ENCODE peak calls at places on chromosomes 16 and 17, in four cellular contexts. K is cardiac muscle cell, T is breast epithelium, M is heart left ventricle. U is an unnamed sample.

GRCh38 chr16:70737377-70738082 is 51.7 kb upstream of the MTSS2 start:
- DNase-seq in M (peak; percentile 86), T (peak; percentile 91), K (peak; percentile 92), U (peak; percentile 82)

GRCh38 chr16:74748042-74748709 is 26.4 kb downstream of the FA2H start:
- DNase-seq in M (no peak), T (no peak), K (no peak), U (no peak)

GRCh38 chr17:82003411-82004381 is 19.0 kb downstream of the CENPX start:
- DNase-seq in K (peak; percentile 96), M (peak; percentile 62), T (peak; percentile 86), U (peak; percentile 77)

GRCh38 chr17:59427996-59428395 is 96.5 kb downstream of the YPEL2 start:
- DNase-seq in T (no peak), M (no peak), K (peak; percentile 59), U (no peak)

GRCh38 chr16:549544-550263 is 10.5 kb upstream of the PRR35 start:
- DNase-seq in K (no peak), M (no peak), T (no peak), U (no peak)

GRCh38 chr17:45031231-45032149 is 19.9 kb downstream of the DCAKD start:
- DNase-seq in M (no peak), K (peak; percentile 42), T (no peak), U (no peak)

GRCh38 chr16:46832757-46833464 is 1.9 kb upstream of the C16orf87 start:
- DNase-seq in M (no peak), K (no peak), T (no peak), U (no peak)

GRCh38 chr17:79975498-79976134 is 60.1 kb downstream of the TBC1D16 start:
- DNase-seq in M (no peak), K (no peak), T (no peak), U (no peak)

GRCh38 chr16:5333991-5334390 is 236.4 kb upstream of the EEF2KMT start:
- DNase-seq in M (no peak), K (no peak), T (no peak), U (no peak)

GRCh38 chr16:85853641-85854545 is 45.1 kb upstream of the IRF8 start:
- DNase-seq in K (no peak), T (no peak), M (no peak), U (no peak)

GRCh38 chr16:56120447-56121155 is 70.7 kb upstream of the GNAO1 start:
- DNase-seq in T (no peak), K (no peak), M (no peak), U (no peak)

GRCh38 chr16:70652322-70652721 is 6.0 kb downstream of the IL34 start:
- DNase-seq in K (no peak), M (no peak), T (no peak), U (no peak)

GRCh38 chr17:56571456-56571855 is 22.0 kb upstream of the NOG start:
- DNase-seq in M (no peak), K (no peak), T (no peak), U (no peak)

GRCh38 chr17:61203765-61204164 is 195.9 kb upstream of the TBX2 start:
- DNase-seq in K (no peak), T (no peak), M (peak; percentile 27), U (peak; percentile 40)

GRCh38 chr17:29237476-29238132 is 9.1 kb upstream of the CRYBA1 start:
- DNase-seq in T (no peak), K (peak; percentile 84), M (no peak), U (no peak)

GRCh38 chr16:79797486-79797885 is 196.9 kb upstream of the MAF start:
- DNase-seq in M (no peak), K (no peak), T (no peak), U (no peak)

GRCh38 chr16:4900036-4900435 is 36.9 kb downstream of the PPL start:
- DNase-seq in K (peak; percentile 53), T (peak; percentile 87), M (no peak), U (no peak)

GRCh38 chr16:47622666-47623176 is 161.6 kb downstream of the PHKB start:
- DNase-seq in M (no peak), T (no peak), K (no peak), U (no peak)

DNA sequence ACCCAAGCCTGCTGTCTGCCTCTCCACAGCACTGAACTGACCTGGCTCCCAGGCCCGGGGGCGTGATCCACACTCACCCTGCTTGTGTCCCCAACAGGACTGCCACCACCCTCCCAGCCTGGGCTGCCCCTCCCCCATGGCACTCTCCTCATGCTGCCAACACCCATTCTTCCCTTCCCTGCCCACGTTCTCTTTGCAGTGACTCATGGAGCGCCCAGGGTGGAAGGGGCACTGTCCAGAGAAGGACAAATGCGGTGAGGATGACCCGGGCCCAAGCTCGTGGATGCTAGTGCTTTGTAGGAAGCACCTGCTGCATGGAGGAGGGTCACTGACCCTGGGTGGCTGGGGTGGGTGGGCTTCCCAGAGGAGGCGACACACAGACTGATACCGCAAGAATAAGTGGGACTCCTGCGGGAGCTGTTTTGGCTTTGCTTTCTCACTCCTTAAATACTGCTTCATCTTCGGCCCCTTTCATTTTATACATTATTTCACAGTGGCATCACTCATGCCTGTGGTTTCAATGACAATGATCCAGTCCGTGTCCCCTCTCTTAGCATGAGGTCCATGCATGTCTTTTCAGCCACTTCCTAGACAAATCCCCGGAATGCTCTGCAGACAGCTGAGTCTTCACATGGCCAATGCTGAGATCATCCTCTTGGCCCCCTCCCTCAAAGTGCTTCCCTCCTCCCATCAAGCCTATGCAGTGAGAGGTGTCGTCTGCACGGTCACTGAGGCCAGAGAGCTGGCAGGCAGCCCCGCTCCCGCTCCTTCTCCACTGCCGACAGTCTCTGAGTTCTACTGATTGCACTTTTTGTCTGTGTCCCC is 17.6 kb downstream of the CDK5R1 start:
- DNase-seq in K (no peak), M (no peak), T (no peak), U (no peak)
- H3K27ac ChIP-seq in K (no peak overlapping the region), M (no peak overlapping the region), T (no peak overlapping the region), U (no peak overlapping the region)

GRCh38 chr16:49848530-49848929 is 7.4 kb downstream of the ZNF423 start:
- DNase-seq in T (no peak), M (no peak), K (no peak), U (no peak)
- H3K4me1 ChIP-seq in T (no peaks in the 10 kb centered on the region), M (peaks cover 25% of the 10 kb centered on the region), K (peaks cover 21% of the 10 kb centered on the region), U (no peaks in the 10 kb centered on the region)

GRCh38 chr16:87027056-87027616 is 290.1 kb downstream of the C16orf95 start:
- DNase-seq in M (no peak), T (no peak), K (no peak), U (no peak)
- H3K9me3 ChIP-seq in M (no peaks in the 10 kb centered on the region), T (no peaks in the 10 kb centered on the region), K (no peaks in the 10 kb centered on the region), U (no peaks in the 10 kb centered on the region)

DNA sequence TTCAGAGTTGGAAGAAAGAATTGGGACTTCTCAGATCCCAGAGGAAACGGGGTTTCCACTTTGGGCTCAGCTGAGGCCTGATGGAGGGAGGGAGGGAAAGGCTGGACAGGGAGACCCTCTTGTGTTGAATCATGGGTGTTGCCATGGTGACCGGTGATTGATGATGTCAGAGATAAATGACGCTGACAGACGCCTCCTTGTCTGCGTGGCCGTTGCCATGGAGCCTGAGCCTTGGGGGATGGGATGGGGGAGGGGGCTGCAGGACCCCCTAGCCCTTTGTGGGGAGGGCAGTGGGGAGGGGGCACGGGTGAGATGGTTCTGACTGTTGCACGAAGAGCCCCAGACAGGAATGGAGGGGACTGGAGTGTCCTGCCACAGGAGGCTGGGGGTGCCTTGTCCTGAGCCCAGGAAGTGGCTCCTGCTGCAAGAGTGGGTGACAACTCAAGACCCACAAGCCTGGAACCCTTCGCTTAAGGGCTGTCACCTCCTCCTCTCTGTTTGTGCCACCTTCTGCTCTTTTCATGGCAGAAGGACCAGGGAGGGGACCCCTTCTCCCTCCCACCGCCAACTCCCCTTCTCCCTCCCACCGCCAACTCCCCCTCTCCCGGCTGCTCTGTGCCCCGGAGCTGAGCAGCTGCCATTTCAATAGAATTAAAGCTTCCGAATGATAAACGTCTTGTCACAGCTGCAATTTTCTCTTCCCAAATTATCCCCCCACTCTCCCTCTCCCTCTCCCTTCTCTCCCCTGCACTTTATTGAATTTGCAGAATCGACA is 13.9 kb downstream of the GJD3 start:
- DNase-seq in T (no peak), M (peak; percentile 57), K (no peak), U (no peak)
- H3K27ac ChIP-seq in T (peak overlapping the region; percentile 17), M (peak overlapping the region; percentile 24), K (peak overlapping the region; percentile 43), U (peak overlapping the region; percentile 3)

GRCh38 chr16:89455692-89456091 is 34.7 kb downstream of the ANKRD11 start:
- DNase-seq in K (no peak), T (no peak), M (no peak), U (no peak)
- H3K4me1 ChIP-seq in K (no peaks in the 10 kb centered on the region), T (peaks cover 11% of the 10 kb centered on the region), M (peaks cover 63% of the 10 kb centered on the region), U (peaks cover 11% of the 10 kb centered on the region)

GRCh38 chr16:66936889-66937554 is 1.7 kb downstream of the CES2 start:
- DNase-seq in T (no peak), M (peak; percentile 18), K (no peak), U (peak; percentile 20)
- H3K9me3 ChIP-seq in T (no peaks in the 10 kb centered on the region), M (no peaks in the 10 kb centered on the region), K (no peaks in the 10 kb centered on the region), U (no peaks in the 10 kb centered on the region)

DNA sequence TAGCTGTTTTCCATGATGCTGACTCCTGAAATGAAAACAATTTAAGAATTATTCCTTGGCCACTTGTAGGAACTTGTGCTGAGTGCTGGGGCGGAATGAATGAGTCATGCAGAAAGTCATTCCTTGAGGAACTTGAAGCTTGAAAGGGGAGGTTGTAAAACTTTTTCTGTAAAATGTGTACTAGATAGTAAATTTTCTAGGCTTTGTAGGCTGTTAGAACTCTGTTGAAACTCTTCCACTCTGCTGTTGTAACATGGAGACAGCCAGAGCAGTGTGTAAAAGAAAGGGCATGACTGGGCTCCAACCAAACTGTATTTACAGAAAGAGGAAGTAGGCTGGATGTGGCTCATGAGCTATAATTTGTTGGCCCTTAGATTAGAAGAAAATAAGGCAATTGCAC is 46.1 kb downstream of the ABCA8 start:
- DNase-seq in K (peak; percentile 93), M (peak; percentile 44), T (peak; percentile 55), U (no peak)
- H3K27ac ChIP-seq in K (no peak overlapping the region), M (no peak overlapping the region), T (peak overlapping the region; percentile 70), U (peak overlapping the region; percentile 15)